ENCODE peak calls at places on chromosomes 3 and 15, in four cellular contexts. O, H, B and X are unnamed samples.

GRCh38 chr3:50089603-50089945 is 855 bp downstream of the RBM5 start:
- DNase-seq in O (no peak), H (peak; percentile 22), B (no peak), X (no peak)

GRCh38 chr3:127134887-127135240 is 58.1 kb upstream of the PRR23E start:
- DNase-seq in O (no peak), H (no peak), B (no peak), X (no peak)

GRCh38 chr3:24670871-24671270 is 176.2 kb upstream of the THRB start:
- DNase-seq in O (no peak), H (no peak), B (no peak), X (no peak)

GRCh38 chr3:56484096-56484495 is 15.8 kb upstream of the ERC2 start:
- DNase-seq in O (no peak), H (no peak), B (no peak), X (no peak)

GRCh38 chr3:169964176-169964575 is 2.4 kb upstream of the SEC62 start:
- DNase-seq in O (no peak), H (peak; percentile 8), B (no peak), X (no peak)

GRCh38 chr15:60396964-60397771 is 618 bp downstream of the ANXA2 start:
- DNase-seq in O (no peak), H (peak; percentile 78), B (peak; percentile 32), X (peak; percentile 49)

GRCh38 chr3:15164356-15164755 is 41.7 kb upstream of the CAPN7 start:
- DNase-seq in O (no peak), H (peak; percentile 34), B (no peak), X (no peak)

GRCh38 chr15:26115229-26115943 is 252.3 kb upstream of the ATP10A start:
- DNase-seq in O (no peak), H (no peak), B (no peak), X (no peak)

GRCh38 chr3:65751123-65751700 is 287.5 kb downstream of the MAGI1 start:
- DNase-seq in O (no peak), H (peak; percentile 29), B (no peak), X (peak; percentile 25)

GRCh38 chr3:13626396-13626795 is 77.5 kb downstream of the FBLN2 start:
- DNase-seq in O (no peak), H (no peak), B (no peak), X (no peak)

GRCh38 chr15:53522878-53523455 is 236.5 kb downstream of the WDR72 start:
- DNase-seq in O (no peak), H (no peak), B (no peak), X (peak; percentile 1)

GRCh38 chr3:61927332-61927731 is 366.0 kb downstream of the PTPRG start:
- DNase-seq in O (no peak), H (peak; percentile 94), B (no peak), X (no peak)

GRCh38 chr3:159948423-159949140 is 40.1 kb upstream of the IL12A start:
- DNase-seq in O (no peak), H (peak; percentile 51), B (no peak), X (no peak)

GRCh38 chr3:155391104-155391503 is 97.6 kb upstream of the STRIT1 start:
- DNase-seq in O (no peak), H (peak; percentile 92), B (no peak), X (no peak)

GRCh38 chr15:56978898-56979662 is 60.6 kb downstream of the TCF12 start:
- DNase-seq in O (no peak), H (peak; percentile 63), B (no peak), X (no peak)

GRCh38 chr3:194129581-194130133 is 6.3 kb upstream of the HES1 start:
- DNase-seq in O (no peak), H (peak; percentile 52), B (no peak), X (no peak)

GRCh38 chr15:63972801-63973200 is 73.5 kb downstream of the DAPK2 start:
- DNase-seq in O (no peak), H (no peak), B (no peak), X (no peak)

GRCh38 chr15:69357773-69358765 is 56.1 kb upstream of the KIF23 start:
- DNase-seq in O (no peak), H (peak; percentile 41), B (no peak), X (no peak)

GRCh38 chr3:99868438-99868723 is 50.7 kb downstream of the CMSS1 start:
- DNase-seq in O (no peak), H (peak; percentile 45), B (no peak), X (no peak)

GRCh38 chr15:66777596-66778313 is 75.7 kb downstream of the SMAD6 start:
- DNase-seq in O (no peak), H (no peak), B (no peak), X (no peak)

GRCh38 chr15:53416219-53416940 is 343.1 kb downstream of the WDR72 start:
- DNase-seq in O (no peak), H (no peak), B (no peak), X (no peak)

GRCh38 chr3:189551007-189551406 is 80.2 kb upstream of the TP63 start:
- DNase-seq in O (no peak), H (no peak), B (no peak), X (no peak)

GRCh38 chr3:126319701-126320295 is 37.4 kb downstream of the KLF15 start:
- DNase-seq in O (no peak), H (no peak), B (no peak), X (no peak)

GRCh38 chr3:123683755-123684154 is 98.9 kb upstream of the HACD2 start:
- DNase-seq in O (no peak), H (no peak), B (no peak), X (no peak)

GRCh38 chr3:63863150-63864007 is at the start of the genes ATXN7 and THOC7:
- DNase-seq in O (peak; percentile 52), H (peak; percentile 33), B (peak; percentile 41), X (peak; percentile 61)